ENCODE peak calls at places on chromosomes 16 and 17, in ten cellular contexts. C, X, G, A, W, D, S, R, B and T are unnamed samples.

GRCh38 chr17:1882836-1883235 is 53.0 kb downstream of the RPA1 start:
- DNase-seq in G (no peak), X (peak; percentile 34), D (peak; percentile 47), C (peak; percentile 40), R (no peak), W (peak; percentile 40), S (no peak), B (peak; percentile 68), A (peak; percentile 51), T (no peak)

GRCh38 chr16:87274808-87275207 is 42.4 kb downstream of the C16orf95 start:
- DNase-seq in C (peak; percentile 24), X (no peak), G (no peak), B (no peak), W (no peak), D (no peak), R (no peak), S (no peak), A (peak; percentile 13), T (no peak)

GRCh38 chr16:82337355-82337754 is 167.3 kb upstream of the MPHOSPH6 start:
- DNase-seq in W (no peak), A (no peak), B (no peak), S (no peak), X (no peak), G (no peak), R (no peak), C (no peak), D (no peak), T (no peak)

GRCh38 chr17:40306395-40306794 is 2.6 kb upstream of the RARA start:
- DNase-seq in W (no peak), X (no peak), R (no peak), C (no peak), S (no peak), A (no peak), G (no peak), D (no peak), B (no peak), T (no peak)

GRCh38 chr16:52451971-52452421 is 94.9 kb downstream of the TOX3 start:
- DNase-seq in R (no peak), A (no peak), X (no peak), C (no peak), B (no peak), S (no peak), G (no peak), W (no peak), D (no peak), T (no peak)

GRCh38 chr16:66220766-66221165 is 145.7 kb upstream of the CDH5 start:
- DNase-seq in A (no peak), D (no peak), X (no peak), B (no peak), G (no peak), W (no peak), R (no peak), S (no peak), C (no peak), T (no peak)

GRCh38 chr17:31269597-31269996 is 27.4 kb downstream of the OMG start:
- DNase-seq in W (peak; percentile 89), A (peak; percentile 83), C (peak; percentile 98), G (no peak), R (no peak), S (no peak), B (no peak), X (peak; percentile 12), D (no peak), T (no peak)

GRCh38 chr17:48718781-48719641 is 3.3 kb downstream of the PRAC1 start:
- DNase-seq in S (no peak), C (no peak), A (no peak), X (no peak), D (peak; percentile 30), R (no peak), G (no peak), B (no peak), W (no peak), T (no peak)

GRCh38 chr17:81927145-81927652 is 336 bp downstream of the MAFG start:
- DNase-seq in A (no peak), G (no peak), C (no peak), B (no peak), R (no peak), S (no peak), W (no peak), X (no peak), D (peak; percentile 64), T (no peak)

GRCh38 chr17:81926451-81927144 is 937 bp downstream of the MAFG start:
- DNase-seq in R (peak; percentile 90), G (peak; percentile 89), A (peak; percentile 53), S (peak; percentile 65), X (peak; percentile 67), W (peak; percentile 70), C (peak; percentile 89), B (peak; percentile 71), D (peak; percentile 88), T (peak; percentile 60)

GRCh38 chr17:81928497-81929252 is 1.1 kb upstream of the MAFG start:
- DNase-seq in S (no peak), B (no peak), C (no peak), W (no peak), A (no peak), D (peak; percentile 55), R (no peak), G (no peak), X (no peak), T (no peak)

GRCh38 chr17:81929253-81930141 is 2.0 kb upstream of the MAFG start:
- DNase-seq in S (no peak), X (no peak), A (no peak), C (no peak), R (no peak), G (no peak), D (no peak), B (no peak), W (no peak), T (no peak)

DNA sequence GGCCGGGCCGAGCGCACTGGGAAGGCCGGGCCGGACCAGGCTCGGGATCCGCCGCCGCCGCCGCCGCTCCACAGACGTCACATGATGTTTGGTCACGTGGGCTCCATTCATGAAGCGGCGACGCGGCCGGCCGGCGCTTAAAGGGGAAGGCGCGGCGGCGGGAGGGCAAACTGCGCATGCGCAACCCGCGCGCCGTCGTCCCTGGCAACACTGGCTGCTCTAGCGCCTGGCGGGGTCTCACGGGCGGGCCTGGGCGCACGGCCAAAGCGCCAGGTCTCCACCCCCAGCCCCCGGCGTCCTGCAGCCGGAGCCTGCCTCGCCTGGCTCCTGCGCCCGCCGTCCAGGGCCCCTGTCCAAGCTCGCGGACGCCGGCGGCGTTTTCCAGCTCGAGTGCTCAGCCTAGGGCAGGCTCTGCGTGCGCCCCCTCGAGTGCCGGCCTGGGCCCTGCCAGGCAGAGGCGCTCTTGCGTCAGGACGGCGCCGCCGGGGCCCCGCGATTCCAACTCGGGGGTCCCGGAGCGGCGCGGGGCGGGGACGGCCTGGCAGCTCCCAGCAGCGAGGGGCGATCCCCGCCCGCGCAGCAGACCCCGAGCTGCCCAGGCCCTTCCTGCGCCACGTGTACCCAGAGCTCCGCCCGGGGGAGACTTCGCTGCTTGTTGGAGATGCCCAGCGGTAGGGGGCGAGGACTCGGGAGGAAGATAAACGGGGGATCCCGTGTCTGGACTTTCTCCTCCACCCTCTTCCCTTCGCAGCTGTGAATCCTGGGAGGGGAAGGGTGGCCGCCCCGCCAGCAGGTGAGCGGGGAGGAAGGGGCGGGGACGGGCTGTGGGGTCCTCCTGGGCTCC is at the start of gene MAFG:
- DNase-seq in W (peak; percentile 93), R (peak; percentile 92), S (peak; percentile 87), X (peak; percentile 92), A (peak; percentile 85), B (peak; percentile 94), D (peak; percentile 100), C (peak; percentile 96), G (peak; percentile 96), T (peak; percentile 87)
- TF ChIP-seq CTCF in W (peak; percentile 26), R (peak; percentile 54), S (no peak), X (peak; percentile 29), A (peak; percentile 37), B (peak; percentile 77), D (peak; percentile 72), C (peak; percentile 40), G (peak; percentile 64), T (no peak)

GRCh38 chr17:41910701-41911391 is 7.9 kb downstream of the ACLY start:
- DNase-seq in A (peak; percentile 99), B (peak; percentile 95), G (no peak), C (peak; percentile 93), W (peak; percentile 68), X (no peak), R (no peak), D (no peak), S (no peak), T (no peak)

GRCh38 chr17:41915020-41915419 is 3.7 kb downstream of the ACLY start:
- DNase-seq in R (no peak), B (no peak), D (no peak), W (no peak), G (no peak), A (no peak), X (no peak), C (no peak), S (no peak), T (no peak)

GRCh38 chr17:41914358-41914766 is 4.4 kb downstream of the ACLY start:
- DNase-seq in C (peak; percentile 83), W (no peak), G (no peak), R (no peak), A (peak; percentile 40), D (no peak), S (no peak), X (no peak), B (no peak), T (no peak)

GRCh38 chr17:41913798-41914197 is 5.0 kb downstream of the ACLY start:
- DNase-seq in S (no peak), X (no peak), G (no peak), D (no peak), A (no peak), W (no peak), B (no peak), C (no peak), R (no peak), T (no peak)

GRCh38 chr17:41912925-41913324 is 5.8 kb downstream of the ACLY start:
- DNase-seq in B (no peak), S (no peak), G (no peak), R (no peak), A (no peak), C (no peak), D (no peak), X (no peak), W (no peak), T (no peak)
- TF ChIP-seq CTCF in B (peak; percentile 39), S (no peak), G (no peak), R (no peak), A (peak; percentile 59), C (peak; percentile 18), D (no peak), X (no peak), W (no peak), T (no peak)

DNA sequence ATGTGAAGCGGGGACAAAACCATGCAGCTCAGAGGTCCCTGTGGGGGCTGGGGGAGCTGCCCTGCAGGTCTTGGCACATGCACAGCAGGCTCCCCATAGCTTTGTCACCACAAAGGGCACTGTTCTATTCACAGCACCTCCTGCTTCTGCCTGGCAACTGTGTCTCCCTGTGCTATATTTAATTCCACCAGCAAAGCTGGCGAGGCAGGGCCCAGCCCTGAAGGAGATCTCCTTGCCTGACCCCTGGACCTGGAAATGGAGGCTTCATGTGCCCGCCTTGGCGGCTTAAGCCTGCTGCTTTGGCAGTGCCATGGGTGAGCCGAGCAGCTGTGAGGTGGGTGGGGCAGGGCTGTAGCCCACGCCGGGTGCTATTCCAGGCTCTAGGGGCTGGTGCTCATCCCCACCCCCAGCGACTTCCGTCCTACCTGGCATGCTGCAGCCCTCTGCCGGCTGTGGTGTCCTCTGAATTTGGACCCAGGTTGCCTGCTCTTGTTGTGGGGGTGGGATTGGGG is 6.8 kb downstream of the LDHD start:
- DNase-seq in R (no peak), X (no peak), G (no peak), C (no peak), W (peak; percentile 29), S (no peak), B (no peak), A (no peak), D (no peak), T (no peak)
- TF ChIP-seq CTCF in R (no peak), X (no peak), G (no peak), C (no peak), W (no peak), S (no peak), B (no peak), A (no peak), D (no peak), T (no peak)

GRCh38 chr16:5916711-5917191 is 819.2 kb upstream of the EEF2KMT start:
- DNase-seq in R (no peak), X (peak; percentile 5), D (no peak), B (peak; percentile 88), A (no peak), S (no peak), G (no peak), W (no peak), C (no peak), T (no peak)

GRCh38 chr16:5917436-5917835 is 819.8 kb upstream of the EEF2KMT start:
- DNase-seq in X (no peak), S (no peak), A (no peak), R (no peak), W (no peak), D (no peak), B (no peak), C (no peak), G (no peak), T (no peak)

GRCh38 chr16:5918553-5919127 is 821.0 kb upstream of the EEF2KMT start:
- DNase-seq in W (no peak), S (no peak), D (no peak), G (no peak), B (peak; percentile 18), C (no peak), R (no peak), A (no peak), X (peak; percentile 10), T (no peak)
- TF ChIP-seq CTCF in W (no peak), S (no peak), D (no peak), G (no peak), B (peak; percentile 67), C (no peak), R (no peak), A (no peak), X (no peak), T (no peak)